ENCODE peak calls at places on chromosome 4, in four cellular contexts. Z, C, R and J are unnamed samples.

GRCh38 chr4:158292156-158292555 is 81.9 kb downstream of the TMEM144 start:
- DNase-seq in Z (no peak), C (no peak), R (no peak), J (no peak)

GRCh38 chr4:8295471-8295870 is 25.9 kb downstream of the HTRA3 start:
- DNase-seq in Z (no peak), C (no peak), R (no peak), J (peak; percentile 20)

GRCh38 chr4:6338175-6338950 is 68.7 kb downstream of the WFS1 start:
- DNase-seq in Z (no peak), C (no peak), R (no peak), J (no peak)

GRCh38 chr4:5711479-5712184 is 631 bp downstream of the EVC start:
- DNase-seq in Z (peak; percentile 38), C (peak; percentile 30), R (peak; percentile 25), J (no peak)

GRCh38 chr4:113407409-113407808 is 354.1 kb downstream of the CAMK2D start:
- DNase-seq in Z (no peak), C (no peak), R (no peak), J (no peak)

GRCh38 chr4:100294356-100294755 is 104.1 kb upstream of the DDIT4L start:
- DNase-seq in Z (no peak), C (no peak), R (no peak), J (no peak)

GRCh38 chr4:172042714-172043114 is 229.5 kb downstream of the GALNTL6 start:
- DNase-seq in Z (no peak), C (no peak), R (no peak), J (no peak)

GRCh38 chr4:169064281-169064680 is 54.2 kb upstream of the CBR4 start:
- DNase-seq in Z (no peak), C (no peak), R (no peak), J (no peak)

GRCh38 chr4:89661490-89661889 is 175.5 kb downstream of the SNCA start:
- DNase-seq in Z (no peak), C (no peak), R (no peak), J (no peak)

GRCh38 chr4:142925161-142925560 is 79.1 kb upstream of the INPP4B start:
- DNase-seq in Z (no peak), C (no peak), R (no peak), J (no peak)

GRCh38 chr4:20857081-20857480 is 156.8 kb downstream of the PACRGL start:
- DNase-seq in Z (no peak), C (no peak), R (no peak), J (no peak)

GRCh38 chr4:31984872-31985271 is 1264.7 kb downstream of the PCDH7 start:
- DNase-seq in Z (no peak), C (no peak), R (no peak), J (no peak)

GRCh38 chr4:1577818-1578217 is 106.3 kb downstream of the FAM53A start:
- DNase-seq in Z (peak; percentile 18), C (no peak), R (no peak), J (no peak)

GRCh38 chr4:151427268-151427667 is 18.3 kb downstream of the FHIP1A start:
- DNase-seq in Z (no peak), C (no peak), R (no peak), J (no peak)

GRCh38 chr4:167238226-167238625 is 3.9 kb upstream of the SPOCK3 start:
- DNase-seq in Z (no peak), C (no peak), R (no peak), J (no peak)

GRCh38 chr4:1167244-1167949 is 5.0 kb downstream of the SPON2 start:
- DNase-seq in Z (peak; percentile 85), C (peak; percentile 82), R (peak; percentile 89), J (peak; percentile 82)

GRCh38 chr4:78360466-78360865 is 191.1 kb upstream of the ANXA3 start:
- DNase-seq in Z (no peak), C (no peak), R (no peak), J (no peak)

GRCh38 chr4:84041426-84041825 is 457.7 kb downstream of the NKX6-1 start:
- DNase-seq in Z (no peak), C (no peak), R (no peak), J (no peak)

GRCh38 chr4:98446499-98447375 is 185.6 kb downstream of the RAP1GDS1 start:
- DNase-seq in Z (no peak), C (no peak), R (peak; percentile 41), J (no peak)

GRCh38 chr4:161799687-161800086 is 364.1 kb downstream of the FSTL5 start:
- DNase-seq in Z (no peak), C (no peak), R (no peak), J (no peak)

GRCh38 chr4:48449151-48449550 is 34.0 kb upstream of the SLC10A4 start:
- DNase-seq in Z (no peak), C (no peak), R (no peak), J (no peak)

GRCh38 chr4:48439988-48440387 is 43.2 kb upstream of the SLC10A4 start:
- DNase-seq in Z (no peak), C (no peak), R (no peak), J (no peak)

GRCh38 chr4:48450740-48451139 is 32.4 kb upstream of the SLC10A4 start:
- DNase-seq in Z (no peak), C (no peak), R (no peak), J (no peak)

GRCh38 chr4:48445704-48446103 is 37.4 kb upstream of the SLC10A4 start:
- DNase-seq in Z (no peak), C (no peak), R (no peak), J (no peak)
- TF ChIP-seq CTCF in Z (peak; percentile 64), C (peak; percentile 36), R (peak; percentile 13), J (no peak)

GRCh38 chr4:15654556-15655222 is 468 bp downstream of the FBXL5 start:
- DNase-seq in Z (peak; percentile 62), C (peak; percentile 56), R (peak; percentile 59), J (peak; percentile 60)

GRCh38 chr4:15656038-15656470 is 897 bp upstream of the FBXL5 start:
- DNase-seq in Z (no peak), C (peak; percentile 25), R (peak; percentile 42), J (no peak)

GRCh38 chr4:15653864-15654391 is 1.2 kb downstream of the FBXL5 start:
- DNase-seq in Z (no peak), C (no peak), R (peak; percentile 47), J (no peak)

GRCh38 chr4:15657366-15657765 is 2.2 kb upstream of the FBXL5 start:
- DNase-seq in Z (no peak), C (no peak), R (no peak), J (no peak)

DNA sequence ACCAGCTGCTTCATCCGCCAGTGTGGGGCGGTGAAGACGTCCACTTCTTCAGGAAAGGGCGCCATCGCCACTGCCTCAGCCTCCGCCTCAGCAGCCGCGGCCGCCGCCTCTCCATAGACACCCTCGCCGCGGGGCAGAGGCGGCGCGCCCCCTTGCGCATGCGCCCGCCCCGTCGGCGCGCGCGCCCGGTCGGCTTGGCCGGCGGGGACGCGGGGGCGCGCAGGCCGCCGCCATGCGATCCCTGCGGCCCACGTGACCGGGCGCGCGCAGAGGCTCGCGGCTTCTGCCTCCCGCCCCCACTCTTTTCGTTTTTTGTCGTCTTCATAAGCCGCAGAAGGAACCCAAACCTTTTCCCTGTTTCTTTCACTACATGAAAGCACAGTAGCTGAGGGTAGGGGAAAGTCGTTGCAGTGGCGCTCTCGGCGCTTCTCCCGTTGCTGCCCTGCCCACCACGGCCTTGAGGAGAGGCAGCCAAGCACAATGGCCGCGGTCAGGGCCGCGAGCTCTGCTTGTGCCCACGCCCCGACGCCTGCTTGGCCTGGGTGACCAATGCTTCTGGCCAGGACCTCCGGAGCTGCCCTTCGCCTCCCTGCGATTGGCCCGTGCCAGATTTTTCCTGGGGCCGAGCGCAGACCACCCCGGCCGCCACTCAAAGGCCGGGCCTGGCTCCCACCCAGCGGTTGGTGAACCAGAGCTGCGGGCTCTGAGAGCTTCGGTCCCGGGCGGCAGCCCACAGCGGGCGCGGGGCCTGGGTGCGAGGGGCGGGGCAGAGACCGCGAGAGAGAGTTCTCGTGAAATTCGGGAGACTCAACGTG is at the start of gene FBXL5:
- DNase-seq in Z (peak; percentile 88), C (peak; percentile 67), R (peak; percentile 83), J (peak; percentile 76)
- TF ChIP-seq POLR2A in Z (no peak), C (peak; percentile 91), R (peak; percentile 80), J (peak; percentile 80)

GRCh38 chr4:53346920-53347852 is 18.7 kb downstream of the SCFD2 start:
- DNase-seq in Z (peak; percentile 42), C (no peak), R (no peak), J (no peak)
- TF ChIP-seq CTCF in Z (no peak), C (no peak), R (no peak), J (no peak)

GRCh38 chr4:10104211-10104990 is 12.2 kb downstream of the WDR1 start:
- DNase-seq in Z (no peak), C (no peak), R (no peak), J (no peak)
- TF ChIP-seq POLR2A in Z (no peak), C (no peak), R (no peak), J (no peak)

GRCh38 chr4:76585897-76586360 is 150.9 kb downstream of the SHROOM3 start:
- DNase-seq in Z (peak; percentile 86), C (peak; percentile 29), R (peak; percentile 94), J (peak; percentile 43)
- TF ChIP-seq CTCF in Z (peak; percentile 48), C (no peak), R (peak; percentile 28), J (no peak)

GRCh38 chr4:149718500-149718899 is 97.1 kb downstream of the IQCM start:
- DNase-seq in Z (no peak), C (no peak), R (no peak), J (no peak)
- TF ChIP-seq POLR2A in Z (no peak), C (no peak), R (no peak), J (no peak)

GRCh38 chr4:71941001-71941400 is 90.8 kb upstream of the NPFFR2 start:
- DNase-seq in Z (no peak), C (no peak), R (no peak), J (no peak)
- TF ChIP-seq CTCF in Z (peak; percentile 19), C (no peak), R (peak; percentile 15), J (no peak)

DNA sequence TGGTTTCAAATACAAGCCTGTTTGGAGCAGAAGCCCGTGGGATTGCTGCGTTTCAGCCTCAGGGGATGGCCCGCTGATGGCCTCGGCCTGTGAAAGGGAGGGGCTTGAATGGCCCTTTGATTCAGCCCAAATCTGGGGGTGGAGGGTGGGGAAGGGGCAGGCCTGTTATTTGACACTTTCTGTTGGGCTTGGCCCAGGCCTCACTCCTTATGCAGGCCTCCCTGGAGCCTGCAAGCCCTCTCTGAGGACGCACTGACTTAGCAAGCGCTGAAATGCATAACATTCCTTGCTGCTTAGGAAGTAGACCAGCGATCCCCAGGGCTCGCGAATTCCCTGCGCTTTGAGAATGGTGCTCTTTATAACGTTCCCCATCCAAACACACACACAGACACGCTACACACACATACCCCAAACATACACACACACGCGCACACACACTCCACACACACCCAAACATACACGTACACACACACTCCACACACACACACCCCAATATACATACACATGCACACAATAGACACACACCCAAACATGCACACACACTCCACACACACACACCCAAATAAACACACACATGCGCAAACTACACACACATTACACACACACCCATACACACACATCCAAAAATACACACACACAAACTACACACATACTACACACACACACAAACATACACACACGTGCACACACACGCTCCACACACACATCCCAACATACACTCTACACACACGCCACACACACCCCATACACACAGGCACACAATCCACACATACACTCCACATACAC is 29.6 kb downstream of the TLR10 start:
- DNase-seq in Z (peak; percentile 92), C (peak; percentile 93), R (peak; percentile 36), J (peak; percentile 91)
- TF ChIP-seq POLR2A in Z (no peak), C (peak; percentile 31), R (no peak), J (no peak)